ENCODE peak calls at places on chromosomes 2 and 18, in ten cellular contexts. E is pancreas, O is K562, J is H9, L is fibroblast of lung, W is psoas muscle, D is heart right ventricle, I is HCT116, B is prostate gland, N is stomach. A is an unnamed sample.
A peak's percentile ranks its signal among the peaks of the same experiment; 100 is the strongest.

GRCh38 chr2:148978026-148978685 is 60.3 kb upstream of the LYPD6B start:
- DNase-seq in E (no peak), O (no peak), J (no peak), L (no peak), W (no peak), D (no peak), I (no peak), B (no peak), N (no peak), A (no peak)

GRCh38 chr18:4096501-4096900 is 358.6 kb downstream of the DLGAP1 start:
- DNase-seq in E (no peak), O (no peak), J (no peak), L (peak; percentile 82), W (no peak), D (no peak), I (no peak), B (peak; percentile 67), N (no peak), A (no peak)

GRCh38 chr18:48080546-48080945 is 150.1 kb upstream of the SMAD2 start:
- DNase-seq in E (no peak), O (no peak), J (peak; percentile 46), L (no peak), W (no peak), D (no peak), I (no peak), B (no peak), N (no peak), A (no peak)

GRCh38 chr2:132383956-132384355 is 32.6 kb upstream of the GPR39 start:
- DNase-seq in E (no peak), O (peak; percentile 8), J (no peak), L (no peak), W (no peak), D (no peak), I (no peak), B (no peak), N (no peak), A (no peak)

GRCh38 chr2:12693509-12693908 is 23.2 kb upstream of the TRIB2 start:
- DNase-seq in E (no peak), O (no peak), J (no peak), L (no peak), W (no peak), D (no peak), I (no peak), B (no peak), N (no peak), A (no peak)

GRCh38 chr2:196808281-196808680 is 874 bp downstream of the C2orf66 start:
- DNase-seq in E (no peak), O (peak; percentile 11), J (no peak), L (no peak), W (no peak), D (no peak), I (no peak), B (no peak), N (no peak), A (no peak)

GRCh38 chr18:57943723-57944122 is 100.3 kb upstream of the NEDD4L start:
- DNase-seq in E (no peak), O (no peak), J (no peak), L (peak; percentile 76), W (no peak), D (no peak), I (no peak), B (no peak), N (no peak), A (peak; percentile 21)

GRCh38 chr2:24163186-24163585 is 11.7 kb upstream of the FAM228A start:
- DNase-seq in E (no peak), O (no peak), J (no peak), L (no peak), W (no peak), D (no peak), I (no peak), B (no peak), N (no peak), A (no peak)

GRCh38 chr2:69238449-69239031 is 148.5 kb downstream of the GFPT1 start:
- DNase-seq in E (no peak), O (no peak), J (no peak), L (peak; percentile 80), W (no peak), D (no peak), I (no peak), B (no peak), N (no peak), A (peak; percentile 89)

GRCh38 chr18:75727479-75727878 is 300.0 kb upstream of the SMIM21 start:
- DNase-seq in E (peak; percentile 30), O (peak; percentile 38), J (peak; percentile 79), L (peak; percentile 17), W (no peak), D (peak; percentile 33), I (peak; percentile 21), B (no peak), N (no peak), A (no peak)

GRCh38 chr18:46686186-46686585 is 29.2 kb upstream of the LOXHD1 start:
- DNase-seq in E (no peak), O (no peak), J (no peak), L (no peak), W (no peak), D (no peak), I (no peak), B (no peak), N (no peak), A (no peak)

GRCh38 chr2:110828330-110828729 is 96.0 kb downstream of the ACOXL start:
- DNase-seq in E (no peak), O (no peak), J (no peak), L (peak; percentile 7), W (no peak), D (no peak), I (no peak), B (no peak), N (no peak), A (no peak)
- H3K9me3 ChIP-seq in E (no peaks in the 10 kb centered on the region), O (no peaks in the 10 kb centered on the region), J (peaks cover 3% of the 10 kb centered on the region), L (no peaks in the 10 kb centered on the region), W (peaks cover 13% of the 10 kb centered on the region), D (peaks cover 19% of the 10 kb centered on the region), I (no peaks in the 10 kb centered on the region), B (no peaks in the 10 kb centered on the region), N (peaks cover 19% of the 10 kb centered on the region), A (no peaks in the 10 kb centered on the region)

GRCh38 chr18:14937271-14937670 is 189.3 kb downstream of the ANKRD30B start:
- DNase-seq in E (no peak), O (no peak), J (no peak), L (no peak), W (no peak), D (no peak), I (no peak), B (no peak), N (no peak), A (no peak)

GRCh38 chr18:14936313-14936712 is 188.3 kb downstream of the ANKRD30B start:
- DNase-seq in E (no peak), O (no peak), J (no peak), L (no peak), W (no peak), D (no peak), I (no peak), B (no peak), N (no peak), A (no peak)

GRCh38 chr18:14933049-14933851 is 185.3 kb downstream of the ANKRD30B start:
- DNase-seq in E (no peak), O (no peak), J (no peak), L (no peak), W (no peak), D (no peak), I (no peak), B (no peak), N (no peak), A (no peak)

GRCh38 chr18:14939141-14939540 is 191.2 kb downstream of the ANKRD30B start:
- DNase-seq in E (no peak), O (no peak), J (no peak), L (no peak), W (no peak), D (no peak), I (no peak), B (no peak), N (no peak), A (no peak)

DNA sequence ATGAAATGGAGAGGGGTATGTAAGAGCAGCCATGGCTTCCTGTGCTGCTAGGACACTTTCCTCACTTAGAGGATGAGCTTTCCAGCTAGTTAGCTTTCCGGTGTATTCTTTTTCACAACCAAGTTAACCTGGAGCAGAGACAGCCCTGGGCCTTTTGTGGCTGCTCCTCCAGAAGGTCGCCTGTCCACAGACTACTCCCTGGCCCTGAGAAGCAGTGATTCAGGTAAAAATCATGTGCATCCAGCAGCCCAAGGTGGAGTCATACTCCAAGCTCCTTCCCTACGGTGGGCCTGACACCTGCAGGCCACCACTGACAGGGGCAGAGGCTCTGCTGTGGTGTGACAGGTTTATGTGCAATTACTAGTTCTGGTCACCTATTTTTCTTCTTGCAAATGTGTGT is 187.2 kb downstream of the ANKRD30B start:
- DNase-seq in E (no peak), O (no peak), J (no peak), L (no peak), W (no peak), D (no peak), I (no peak), B (no peak), N (no peak), A (no peak)
- H3K9me3 ChIP-seq in E (no peaks in the 10 kb centered on the region), O (no peaks in the 10 kb centered on the region), J (peaks cover 98% of the 10 kb centered on the region), L (no peaks in the 10 kb centered on the region), W (no peaks in the 10 kb centered on the region), D (no peaks in the 10 kb centered on the region), I (peaks cover 18% of the 10 kb centered on the region), B (no peaks in the 10 kb centered on the region), N (no peaks in the 10 kb centered on the region), A (peaks cover 65% of the 10 kb centered on the region)

DNA sequence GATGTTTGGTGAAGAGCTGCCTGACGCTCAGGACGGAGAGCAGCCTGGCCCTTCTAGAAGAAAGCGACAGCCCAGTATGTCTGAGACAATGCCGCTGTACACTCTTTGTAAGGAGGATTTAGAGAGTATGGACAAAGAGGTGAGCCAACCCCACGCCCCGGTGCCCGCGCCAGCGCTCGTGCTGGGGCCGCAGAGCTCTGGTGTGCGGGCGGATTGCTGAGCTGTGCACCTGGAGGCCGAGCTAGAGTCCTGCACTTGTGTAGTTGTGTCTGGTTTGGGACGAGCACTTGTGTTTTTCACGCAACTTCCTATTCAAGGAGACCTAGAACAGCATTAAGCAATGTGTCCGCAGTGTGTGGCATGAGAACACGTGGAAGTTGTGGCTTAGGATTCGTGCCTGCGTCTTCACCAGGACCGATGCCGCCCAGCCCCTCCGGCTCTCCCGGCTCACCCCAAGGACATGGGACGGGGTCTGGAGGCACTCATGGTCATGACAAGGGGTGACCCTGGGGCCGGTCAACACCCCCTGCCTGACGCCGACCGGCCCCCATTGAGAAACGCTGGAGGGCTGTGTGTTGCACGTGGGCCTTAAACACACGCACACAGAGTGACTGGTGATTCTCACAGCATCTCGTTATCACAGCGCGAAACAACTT is 49.5 kb downstream of the CTDP1 start:
- DNase-seq in E (no peak), O (no peak), J (no peak), L (no peak), W (no peak), D (no peak), I (no peak), B (no peak), N (no peak), A (no peak)
- H3K9me3 ChIP-seq in E (no peaks in the 10 kb centered on the region), O (peaks cover 9% of the 10 kb centered on the region), J (peaks cover 11% of the 10 kb centered on the region), L (peaks cover 13% of the 10 kb centered on the region), W (peaks cover 16% of the 10 kb centered on the region), D (peaks cover 24% of the 10 kb centered on the region), I (peaks cover 5% of the 10 kb centered on the region), B (no peaks in the 10 kb centered on the region), N (peaks cover 14% of the 10 kb centered on the region), A (peaks cover 78% of the 10 kb centered on the region)

DNA sequence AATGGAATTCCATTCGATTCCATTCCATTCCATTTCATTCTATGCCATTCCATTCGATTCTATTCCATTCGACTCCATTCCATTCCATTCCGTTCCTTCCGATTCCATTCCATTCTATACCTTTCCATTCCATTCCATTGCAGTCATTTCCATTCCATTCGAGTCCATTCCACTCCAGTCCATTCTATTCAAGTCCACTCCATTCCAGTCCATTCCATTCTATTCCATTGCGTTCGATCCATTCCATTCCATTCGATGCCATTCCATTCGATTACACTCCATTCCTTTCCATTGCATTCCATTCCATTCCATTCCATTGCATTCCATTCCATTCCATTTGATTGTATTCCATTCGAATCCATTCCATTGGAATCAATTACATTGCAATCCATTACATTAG is 1119.8 kb downstream of the RPIA start:
- DNase-seq in E (no peak), O (no peak), J (no peak), L (no peak), W (no peak), D (no peak), I (no peak), B (no peak), N (no peak), A (no peak)
- H3K9me3 ChIP-seq in E (no peaks in the 10 kb centered on the region), O (peaks cover 8% of the 10 kb centered on the region), J (peaks cover 21% of the 10 kb centered on the region), L (peaks cover 12% of the 10 kb centered on the region), W (peaks cover 66% of the 10 kb centered on the region), D (peaks cover 83% of the 10 kb centered on the region), I (peaks cover 69% of the 10 kb centered on the region), B (no peaks in the 10 kb centered on the region), N (peaks cover 82% of the 10 kb centered on the region), A (peaks cover 69% of the 10 kb centered on the region)